ENCODE peak calls at places on chromosome 13, in six cellular contexts. W, D, P, Y, M and G are unnamed samples. For H3K4me1, the result is how much of the 10 kb centered on the place peaks cover.

GRCh38 chr13:40974460-40975407 is 44.4 kb downstream of the ELF1 start:
- DNase-seq in W (no peak), D (no peak), P (peak), Y (no peak), M (no peak), G (no peak)

GRCh38 chr13:30638301-30638700 is 20.6 kb downstream of the USPL1 start:
- DNase-seq in W (no peak), D (no peak), P (no peak), Y (no peak), M (no peak), G (no peak)

GRCh38 chr13:114140131-114140908 is 7.9 kb upstream of the RASA3 start:
- DNase-seq in W (no peak), D (no peak), P (peak), Y (no peak), M (no peak), G (no peak)

GRCh38 chr13:37741536-37741935 is 128.0 kb downstream of the TRPC4 start:
- DNase-seq in W (no peak), D (no peak), P (no peak), Y (no peak), M (no peak), G (no peak)

GRCh38 chr13:69243366-69243765 is 864.3 kb upstream of the ATXN8OS start:
- DNase-seq in W (no peak), D (no peak), P (no peak), Y (no peak), M (no peak), G (no peak)

GRCh38 chr13:31242935-31243334 is 43.2 kb downstream of the B3GLCT start:
- DNase-seq in W (no peak), D (no peak), P (no peak), Y (no peak), M (no peak), G (no peak)

GRCh38 chr13:27915301-27916207 is 4.2 kb upstream of the PDX1 start:
- DNase-seq in W (no peak), D (no peak), P (no peak), Y (no peak), M (no peak), G (no peak)

GRCh38 chr13:33487575-33488243 is 202.2 kb upstream of the STARD13 start:
- DNase-seq in W (no peak), D (peak), P (no peak), Y (no peak), M (no peak), G (no peak)

GRCh38 chr13:21517576-21517975 is 58.5 kb upstream of the ZDHHC20 start:
- DNase-seq in W (peak), D (no peak), P (no peak), Y (no peak), M (no peak), G (no peak)

GRCh38 chr13:104831823-104832222 is 1703.6 kb downstream of the EFNB2 start:
- DNase-seq in W (no peak), D (no peak), P (no peak), Y (no peak), M (no peak), G (no peak)

GRCh38 chr13:113208424-113209335 is at the start of gene PCID2:
- DNase-seq in W (peak), D (peak), P (peak), Y (peak), M (peak), G (peak)

GRCh38 chr13:50715402-50716146 is 127.9 kb downstream of the DLEU7 start:
- DNase-seq in W (no peak), D (peak), P (no peak), Y (peak), M (no peak), G (no peak)

GRCh38 chr13:113551081-113552000 is 33.2 kb upstream of the TFDP1 start:
- DNase-seq in W (no peak), D (no peak), P (no peak), Y (no peak), M (peak), G (peak)

GRCh38 chr13:105952233-105952767 is 583.2 kb downstream of the EFNB2 start:
- DNase-seq in W (no peak), D (no peak), P (no peak), Y (no peak), M (no peak), G (no peak)

GRCh38 chr13:106762711-106763110 is 194.8 kb upstream of the ARGLU1 start:
- DNase-seq in W (no peak), D (no peak), P (no peak), Y (no peak), M (no peak), G (no peak)

GRCh38 chr13:25990801-25991200 is 61.0 kb downstream of the SHISA2 start:
- DNase-seq in W (no peak), D (no peak), P (no peak), Y (no peak), M (no peak), G (no peak)

GRCh38 chr13:94860981-94861407 is 148.6 kb upstream of the SOX21 start:
- DNase-seq in W (no peak), D (no peak), P (no peak), Y (no peak), M (no peak), G (no peak)

GRCh38 chr13:104301216-104301975 is 1235.2 kb upstream of the SLC10A2 start:
- DNase-seq in W (no peak), D (no peak), P (no peak), Y (no peak), M (no peak), G (no peak)

GRCh38 chr13:113646921-113647340 is 11.1 kb downstream of the ATP4B start:
- DNase-seq in W (peak), D (no peak), P (no peak), Y (no peak), M (no peak), G (peak)

GRCh38 chr13:27679396-27679795 is 57.7 kb downstream of the POLR1D start:
- DNase-seq in W (no peak), D (no peak), P (no peak), Y (no peak), M (no peak), G (no peak)

GRCh38 chr13:39411501-39411900 is 191.5 kb downstream of the LHFPL6 start:
- DNase-seq in W (no peak), D (no peak), P (no peak), Y (no peak), M (no peak), G (no peak)

GRCh38 chr13:97268772-97269171 is 46.6 kb downstream of the MBNL2 start:
- DNase-seq in W (peak), D (no peak), P (no peak), Y (no peak), M (no peak), G (no peak)
- TF ChIP-seq CTCF in W (no peak), D (no peak), P (no peak), Y (no peak), M (no peak), G (no peak)

GRCh38 chr13:43005460-43006236 is 13.6 kb upstream of the EPSTI1 start:
- DNase-seq in W (no peak), D (no peak), P (no peak), Y (no peak), M (no peak), G (no peak)
- H3K4me1 ChIP-seq in W (under half), D (under half), P (under half), Y (under half), M (under half), G (under half)

DNA sequence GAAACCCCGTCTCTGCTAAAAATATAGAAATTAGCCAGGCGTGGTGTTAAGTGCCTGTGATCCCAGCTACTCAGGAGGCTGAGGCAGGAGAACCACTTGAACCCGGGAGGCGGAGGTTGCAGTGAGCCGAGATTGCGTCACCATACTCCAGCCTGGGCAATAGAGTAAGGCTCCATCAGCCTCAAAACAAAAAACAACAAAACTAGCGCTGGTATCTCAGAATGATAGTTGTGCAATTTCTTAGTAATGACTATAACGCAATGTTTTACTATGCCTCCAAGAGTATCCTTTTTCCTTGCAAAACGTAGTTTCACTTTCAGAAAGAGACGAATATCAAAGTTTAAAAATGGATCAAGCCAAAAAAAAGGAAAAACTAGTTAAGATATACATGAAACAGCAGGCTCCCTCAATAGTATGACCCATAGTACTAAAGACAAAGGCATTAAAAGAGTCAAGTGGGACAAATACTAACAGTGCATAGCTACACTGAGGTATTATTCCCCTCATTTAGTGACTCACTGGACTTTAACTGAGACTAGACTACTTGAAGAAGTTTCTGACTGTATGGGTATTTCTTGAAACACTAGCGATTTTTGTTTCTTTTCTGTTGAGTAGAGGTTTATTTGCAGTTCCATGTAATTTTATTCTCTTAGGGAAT is 10.5 kb upstream of the ITM2B start:
- DNase-seq in W (no peak), D (no peak), P (no peak), Y (peak), M (no peak), G (peak)
- TF ChIP-seq POLR2A in W (no peak), D (no peak), P (no peak), Y (no peak), M (no peak), G (no peak)

GRCh38 chr13:90270231-90270630 is 1077.3 kb upstream of the MIR17HG start:
- DNase-seq in W (no peak), D (no peak), P (no peak), Y (no peak), M (no peak), G (no peak)

GRCh38 chr13:90281709-90282108 is 1065.8 kb upstream of the MIR17HG start:
- DNase-seq in W (no peak), D (no peak), P (no peak), Y (no peak), M (no peak), G (no peak)

GRCh38 chr13:90272356-90272755 is 1075.1 kb upstream of the MIR17HG start:
- DNase-seq in W (no peak), D (no peak), P (no peak), Y (no peak), M (no peak), G (no peak)

GRCh38 chr13:90276208-90276607 is 1071.3 kb upstream of the MIR17HG start:
- DNase-seq in W (no peak), D (no peak), P (no peak), Y (no peak), M (no peak), G (no peak)
- TF ChIP-seq CTCF in W (no peak), D (no peak), P (no peak), Y (no peak), M (no peak), G (no peak)

DNA sequence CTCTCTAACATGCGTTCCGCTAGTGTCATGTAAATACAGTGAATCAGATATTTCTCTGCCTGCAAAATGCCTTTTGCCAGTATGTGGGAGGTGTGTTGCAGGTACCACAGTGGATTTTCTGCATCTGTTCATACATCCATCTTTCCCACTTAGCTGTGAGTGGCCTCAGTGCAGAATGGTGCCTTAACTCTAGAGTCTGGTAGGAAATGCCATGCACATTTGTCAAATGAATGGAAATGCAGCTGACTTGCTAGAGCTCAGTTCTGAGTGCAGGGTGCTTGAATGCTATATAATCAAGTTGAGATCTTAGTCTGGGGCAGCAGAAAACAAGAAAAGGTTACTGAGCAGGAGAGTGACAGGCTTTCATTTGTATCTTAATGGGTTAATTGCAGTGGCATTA is 68.2 kb downstream of the LRCH1 start:
- DNase-seq in W (no peak), D (no peak), P (no peak), Y (no peak), M (no peak), G (no peak)
- H3K4me1 ChIP-seq in W (under half), D (under half), P (under half), Y (under half), M (under half), G (under half)